ENCODE peak calls at places on chromosomes 6 and 20, in ten cellular contexts. N is adrenal gland; E is tibial artery; X is PC-3; V is body of pancreas; A is dorsolateral prefrontal cortex; C is fibroblast of lung; P is CD8-positive, alpha-beta T cell; B is psoas muscle; K is heart right ventricle. F is an unnamed sample.
A peak's percentile ranks its signal among the peaks of the same experiment; 100 is the strongest.

GRCh38 chr20:20369353-20370086 is 1.6 kb downstream of the INSM1 start:
- DNase-seq in P (no peak), E (no peak), C (no peak), V (peak; percentile 43), A (no peak), X (peak; percentile 33), N (peak; percentile 71), B (no peak), K (no peak), F (no peak)

GRCh38 chr6:135233676-135234491 is 52.8 kb downstream of the MYB start:
- DNase-seq in E (no peak), V (no peak), A (no peak), B (no peak), K (no peak), X (no peak), C (peak; percentile 73), P (no peak), N (no peak), F (no peak)

GRCh38 chr6:28215425-28215824 is 9.7 kb upstream of the ZSCAN9 start:
- DNase-seq in C (peak; percentile 46), V (no peak), B (no peak), X (no peak), A (no peak), P (no peak), K (no peak), E (no peak), N (no peak), F (no peak)

GRCh38 chr20:3935956-3936340 is 46.8 kb downstream of the PANK2 start:
- DNase-seq in E (no peak), A (no peak), X (no peak), C (no peak), N (no peak), P (no peak), V (no peak), K (no peak), B (no peak), F (no peak)

GRCh38 chr20:6381887-6382286 is 259.1 kb upstream of the FERMT1 start:
- DNase-seq in C (peak; percentile 51), B (no peak), X (peak; percentile 71), E (no peak), V (no peak), K (no peak), P (no peak), A (no peak), N (no peak), F (no peak)

GRCh38 chr6:53920881-53921280 is 126.1 kb downstream of the LRRC1 start:
- DNase-seq in A (no peak), X (no peak), N (no peak), V (no peak), K (no peak), P (no peak), B (no peak), C (no peak), E (no peak), F (no peak)

GRCh38 chr6:168117942-168118341 is 38.9 kb upstream of the FRMD1 start:
- DNase-seq in C (no peak), N (peak; percentile 9), B (no peak), X (no peak), V (no peak), K (no peak), A (no peak), E (no peak), P (no peak), F (no peak)

GRCh38 chr20:4835244-4836177 is 113.8 kb downstream of the PRND start:
- DNase-seq in V (peak; percentile 35), B (peak; percentile 75), P (no peak), A (no peak), K (peak; percentile 60), E (peak; percentile 80), C (peak; percentile 58), X (no peak), N (peak; percentile 69), F (peak; percentile 85)

GRCh38 chr6:130425532-130425931 is 59.7 kb downstream of the TMEM200A start:
- DNase-seq in N (no peak), X (no peak), C (no peak), V (no peak), B (no peak), K (no peak), P (no peak), E (no peak), A (no peak), F (no peak)

DNA sequence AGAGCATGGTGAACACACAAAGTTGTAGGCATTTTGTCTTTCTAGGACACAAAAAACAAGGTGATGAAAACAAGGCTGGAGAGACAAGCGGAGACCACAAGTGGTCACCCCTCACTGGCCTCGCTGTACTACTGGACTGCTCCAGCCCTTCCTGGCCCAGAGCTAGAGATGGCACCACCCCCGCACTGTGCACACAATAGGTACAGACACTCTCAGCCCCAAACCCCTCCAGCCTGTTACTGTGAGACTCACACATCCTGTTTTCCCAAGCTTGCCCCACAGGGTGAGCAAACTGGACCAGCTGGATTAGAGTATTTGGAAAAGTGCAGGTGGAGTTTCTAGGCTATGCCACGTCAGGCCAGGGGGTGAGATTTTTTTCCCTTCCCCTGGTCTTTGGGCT is 8.4 kb upstream of the ZSWIM1 start:
- DNase-seq in B (no peak), V (no peak), N (no peak), A (no peak), K (no peak), X (peak; percentile 88), E (no peak), P (no peak), C (no peak), F (no peak)
- TF ChIP-seq CTCF in B (no peak), V (no peak), N (no peak), A (no peak), K (no peak), X (no peak), E (no peak), P (no peak), C (no peak), F (no peak)

GRCh38 chr6:31582230-31582601 is at the start of gene LTB:
- DNase-seq in P (peak; percentile 62), A (no peak), K (no peak), B (no peak), X (no peak), V (no peak), E (no peak), N (no peak), C (no peak), F (no peak)
- H3K27ac ChIP-seq in P (peak within 1 kb of the TSS; percentile 77), A (peak within 1 kb of the TSS; percentile 78), K (peak within 1 kb of the TSS; percentile 85), B (peak within 1 kb of the TSS; percentile 75), X (no peak within 1 kb of the TSS), V (peak within 1 kb of the TSS; percentile 62), E (peak within 1 kb of the TSS; percentile 76), N (no peak within 1 kb of the TSS), C (no peak within 1 kb of the TSS), F (peak within 1 kb of the TSS; percentile 80)

GRCh38 chr6:140572867-140573266 is 1198.4 kb upstream of the CITED2 start:
- DNase-seq in B (no peak), P (no peak), K (no peak), E (no peak), C (no peak), N (no peak), X (no peak), V (no peak), A (no peak), F (no peak)

GRCh38 chr6:140571139-140571538 is 1196.7 kb upstream of the CITED2 start:
- DNase-seq in P (no peak), C (no peak), K (no peak), E (no peak), X (no peak), N (no peak), V (no peak), B (no peak), A (no peak), F (no peak)

GRCh38 chr6:140572129-140572528 is 1197.7 kb upstream of the CITED2 start:
- DNase-seq in E (no peak), P (no peak), N (no peak), A (no peak), C (peak; percentile 93), B (no peak), V (no peak), K (no peak), X (peak; percentile 86), F (no peak)

GRCh38 chr6:140566706-140567330 is 1192.4 kb upstream of the CITED2 start:
- DNase-seq in X (peak; percentile 22), A (no peak), C (peak; percentile 64), K (peak; percentile 15), E (no peak), B (no peak), P (no peak), V (no peak), N (no peak), F (no peak)

GRCh38 chr6:140567469-140567868 is 1193.0 kb upstream of the CITED2 start:
- DNase-seq in V (no peak), N (no peak), X (no peak), B (no peak), K (no peak), C (no peak), A (no peak), E (no peak), P (no peak), F (no peak)
- TF ChIP-seq CTCF in V (no peak), N (no peak), X (no peak), B (no peak), K (no peak), C (no peak), A (no peak), E (no peak), P (no peak), F (no peak)

GRCh38 chr6:25472314-25472713 is 179.7 kb upstream of the SCGN start:
- DNase-seq in V (no peak), P (no peak), E (no peak), C (no peak), A (no peak), K (no peak), N (no peak), X (peak; percentile 48), B (no peak), F (no peak)

GRCh38 chr6:25465931-25466330 is 186.1 kb upstream of the SCGN start:
- DNase-seq in V (no peak), P (no peak), E (no peak), N (no peak), C (peak; percentile 70), X (no peak), B (no peak), A (no peak), K (no peak), F (no peak)

GRCh38 chr6:25469797-25470388 is 182.1 kb upstream of the SCGN start:
- DNase-seq in C (no peak), P (no peak), X (no peak), N (no peak), V (no peak), E (no peak), A (no peak), K (no peak), B (no peak), F (no peak)

GRCh38 chr6:25473447-25473846 is 178.6 kb upstream of the SCGN start:
- DNase-seq in V (no peak), P (no peak), X (no peak), E (no peak), C (no peak), N (no peak), K (no peak), A (no peak), B (no peak), F (no peak)

GRCh38 chr6:25468881-25469280 is 183.1 kb upstream of the SCGN start:
- DNase-seq in K (no peak), C (no peak), V (no peak), B (no peak), P (no peak), E (no peak), X (no peak), A (no peak), N (no peak), F (no peak)
- H3K27ac ChIP-seq in K (no peak overlapping the region), C (no peak overlapping the region), V (no peak overlapping the region), B (no peak overlapping the region), P (no peak overlapping the region), E (no peak overlapping the region), X (no peak overlapping the region), A (no peak overlapping the region), N (no peak overlapping the region), F (no peak overlapping the region)

GRCh38 chr6:21597243-21597682 is 3.7 kb downstream of the SOX4 start:
- DNase-seq in B (no peak), E (no peak), K (no peak), V (no peak), X (no peak), N (no peak), P (no peak), A (no peak), C (no peak), F (no peak)
- TF ChIP-seq CTCF in B (no peak), E (no peak), K (no peak), V (no peak), X (peak; percentile 6), N (no peak), P (peak; percentile 35), A (peak; percentile 26), C (no peak), F (no peak)

F was measured in uterus.